ENCODE peak calls at places on chromosome X, in eight cellular contexts. W is WTC11, U is fibroblast of pulmonary artery, S is right lobe of liver, Y is Panc1, R is nephron progenitor cell, F is LNCaP clone FGC, Q is astrocyte of the spinal cord. T is an unnamed sample.

GRCh38 chrX:44010626-44011025 is 37.4 kb upstream of the NDP start:
- DNase-seq in W (no peak), U (no peak), S (no peak), Y (no peak), R (no peak), F (no peak), Q (no peak), T (no peak)

GRCh38 chrX:48573690-48574269 is 504 bp upstream of the RBM3 start:
- DNase-seq in W (no peak), U (no peak), S (peak; percentile 59), Y (no peak), R (no peak), F (no peak), Q (peak; percentile 21), T (no peak)

GRCh38 chrX:84320606-84321005 is 132.6 kb upstream of the RPS6KA6 start:
- DNase-seq in W (no peak), U (no peak), S (no peak), Y (no peak), R (no peak), F (no peak), Q (no peak), T (no peak)

GRCh38 chrX:133654801-133655200 is 239.5 kb upstream of the GPC4 start:
- DNase-seq in W (no peak), U (peak; percentile 54), S (no peak), Y (no peak), R (no peak), F (no peak), Q (no peak), T (no peak)

GRCh38 chrX:40729923-40730584 is 5.3 kb downstream of the MED14 start:
- DNase-seq in W (no peak), U (no peak), S (no peak), Y (no peak), R (no peak), F (no peak), Q (no peak), T (no peak)

GRCh38 chrX:128460835-128461234 is 408.6 kb upstream of the ACTRT1 start:
- DNase-seq in W (no peak), U (no peak), S (no peak), Y (peak; percentile 2), R (no peak), F (peak; percentile 46), Q (no peak), T (no peak)

GRCh38 chrX:17415242-17415815 is 40.3 kb downstream of the NHS start:
- DNase-seq in W (no peak), U (no peak), S (no peak), Y (no peak), R (no peak), F (no peak), Q (peak; percentile 65), T (no peak)

GRCh38 chrX:133580630-133581029 is 165.3 kb upstream of the GPC4 start:
- DNase-seq in W (no peak), U (no peak), S (no peak), Y (no peak), R (no peak), F (no peak), Q (peak; percentile 27), T (no peak)

GRCh38 chrX:323721-324628 is 5.4 kb upstream of the GTPBP6 start:
- DNase-seq in W (peak; percentile 76), U (peak; percentile 70), S (peak; percentile 65), Y (peak; percentile 20), R (peak; percentile 53), F (peak; percentile 46), Q (peak; percentile 69), T (no peak)

GRCh38 chrX:7120578-7121219 is 26.8 kb upstream of the STS start:
- DNase-seq in W (no peak), U (peak; percentile 43), S (no peak), Y (no peak), R (no peak), F (peak; percentile 78), Q (peak; percentile 65), T (no peak)

GRCh38 chrX:23907106-23907495 is 637 bp downstream of the APOO start:
- DNase-seq in W (no peak), U (no peak), S (no peak), Y (no peak), R (no peak), F (no peak), Q (no peak), T (no peak)

GRCh38 chrX:12987900-12988594 is 13.1 kb downstream of the TMSB4X start:
- DNase-seq in W (no peak), U (no peak), S (no peak), Y (no peak), R (no peak), F (no peak), Q (no peak), T (no peak)

GRCh38 chrX:101009086-101009485 is 39.6 kb downstream of the ARL13A start:
- DNase-seq in W (no peak), U (no peak), S (no peak), Y (no peak), R (no peak), F (no peak), Q (peak; percentile 20), T (no peak)

GRCh38 chrX:147891886-147892285 is 19.8 kb upstream of the FMR1 start:
- DNase-seq in W (no peak), U (peak; percentile 24), S (no peak), Y (no peak), R (no peak), F (no peak), Q (peak; percentile 3), T (no peak)

GRCh38 chrX:13923845-13924244 is 105.8 kb downstream of the GEMIN8 start:
- DNase-seq in W (no peak), U (no peak), S (no peak), Y (no peak), R (no peak), F (no peak), Q (no peak), T (no peak)

GRCh38 chrX:23792861-23793553 is 10.0 kb downstream of the SAT1 start:
- DNase-seq in W (no peak), U (no peak), S (no peak), Y (no peak), R (peak; percentile 18), F (no peak), Q (peak; percentile 15), T (no peak)

GRCh38 chrX:16700734-16701133 is 11.7 kb downstream of the CTPS2 start:
- DNase-seq in W (no peak), U (no peak), S (no peak), Y (no peak), R (no peak), F (no peak), Q (no peak), T (no peak)

GRCh38 chrX:138128025-138128671 is 562.2 kb downstream of the ZIC3 start:
- DNase-seq in W (no peak), U (peak; percentile 22), S (no peak), Y (peak; percentile 18), R (peak; percentile 21), F (peak; percentile 1), Q (peak; percentile 41), T (no peak)

GRCh38 chrX:84737471-84737871 is 235.2 kb upstream of the HDX start:
- DNase-seq in W (no peak), U (no peak), S (no peak), Y (no peak), R (no peak), F (no peak), Q (no peak), T (no peak)

GRCh38 chrX:119459181-119459580 is 9.1 kb upstream of the SLC25A5 start:
- DNase-seq in W (no peak), U (no peak), S (no peak), Y (no peak), R (no peak), F (no peak), Q (no peak), T (no peak)

GRCh38 chrX:19670321-19670750 is 155.0 kb upstream of the MAP3K15 start:
- DNase-seq in W (no peak), U (peak; percentile 65), S (no peak), Y (no peak), R (no peak), F (peak; percentile 11), Q (peak; percentile 33), T (no peak)

GRCh38 chrX:35726176-35726575 is 72.0 kb upstream of the MAGEB16 start:
- DNase-seq in W (no peak), U (peak; percentile 15), S (no peak), Y (no peak), R (no peak), F (peak; percentile 11), Q (peak; percentile 13), T (no peak)
- TF ChIP-seq CTCF in W (no peak), U (peak; percentile 13), S (peak; percentile 38), Y (peak; percentile 22), R (no peak), F (peak; percentile 33), Q (peak; percentile 26), T (no peak)

DNA sequence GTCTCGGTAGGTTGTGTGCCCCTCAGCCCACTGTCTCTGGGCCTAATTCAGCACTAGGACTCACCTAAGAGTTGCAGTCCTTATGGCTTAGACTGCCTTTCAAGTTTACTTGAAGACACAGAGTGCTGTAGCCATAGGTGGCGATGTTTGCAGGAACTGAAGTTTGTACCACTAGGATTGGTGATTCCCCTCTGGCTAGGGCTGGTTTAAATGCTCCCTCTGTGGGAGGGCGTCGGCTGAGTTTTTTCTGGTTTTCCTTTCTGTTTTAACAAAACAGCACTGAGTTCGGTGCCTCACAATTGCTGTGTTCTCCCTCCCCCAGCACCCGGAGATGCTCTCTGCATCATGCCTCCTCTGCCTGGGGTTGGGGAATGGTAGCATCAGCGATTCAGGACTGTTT is 480.9 kb downstream of the PCDH11X start:
- DNase-seq in W (peak; percentile 40), U (no peak), S (no peak), Y (no peak), R (no peak), F (no peak), Q (no peak), T (no peak)
- TF ChIP-seq CTCF in W (no peak), U (no peak), S (no peak), Y (no peak), R (no peak), F (no peak), Q (no peak), T (no peak)

GRCh38 chrX:56975611-56976010 is 19.7 kb downstream of the SPIN3 start:
- DNase-seq in W (no peak), U (peak; percentile 16), S (no peak), Y (no peak), R (no peak), F (no peak), Q (no peak), T (no peak)
- TF ChIP-seq CTCF in W (no peak), U (peak; percentile 14), S (no peak), Y (no peak), R (no peak), F (no peak), Q (no peak), T (no peak)

DNA sequence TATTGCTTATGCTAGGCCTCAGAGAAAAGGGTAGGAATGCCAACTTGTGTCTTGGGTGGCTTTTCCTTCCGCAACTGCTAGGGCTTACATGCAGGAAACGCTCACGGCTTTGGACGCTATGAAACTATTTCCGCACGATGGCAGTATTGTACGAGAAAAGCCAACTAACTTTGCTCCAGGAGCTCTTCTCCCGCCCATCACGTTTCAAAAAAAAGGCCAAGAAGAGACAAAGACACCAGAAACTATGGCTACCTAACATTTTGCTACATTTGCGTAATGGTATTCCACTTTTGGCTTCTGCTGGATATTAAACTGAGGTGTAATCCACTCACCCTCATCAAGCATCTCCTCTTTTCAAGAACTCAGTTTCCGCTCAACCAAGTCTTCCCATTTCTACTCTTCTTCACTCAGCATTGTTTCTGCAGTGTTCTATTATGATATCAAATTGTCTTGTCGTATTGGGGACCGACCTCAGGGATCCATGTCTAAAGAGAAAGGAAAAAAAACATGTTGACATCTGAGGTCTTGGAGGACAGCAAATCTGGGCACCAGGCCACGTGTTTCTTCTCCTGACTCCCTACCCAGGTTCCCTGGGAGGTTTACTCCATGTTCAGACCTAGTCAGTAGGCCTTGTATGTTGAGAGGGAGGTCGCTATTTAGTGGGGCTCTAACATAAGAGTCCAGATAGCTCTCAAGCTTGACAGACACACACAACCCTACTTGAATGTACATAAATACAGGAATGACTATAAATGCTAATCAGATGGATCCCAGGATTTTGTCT is 239.4 kb upstream of the STK26 start:
- DNase-seq in W (no peak), U (no peak), S (peak; percentile 29), Y (peak; percentile 92), R (no peak), F (peak; percentile 81), Q (peak; percentile 92), T (no peak)
- TF ChIP-seq CTCF in W (no peak), U (no peak), S (peak; percentile 70), Y (peak; percentile 71), R (no peak), F (peak; percentile 58), Q (peak; percentile 39), T (no peak)